ENCODE peak calls at places on chromosomes 4 and X, in seven cellular contexts. One of them, this sample, is unnamed.
A peak's percentile ranks its signal among the peaks of the same experiment; 100 is the strongest.

GRCh38 chr4:151948351-151949016 is 187.7 kb upstream of the GATB start:
- DNase-seq in dorsolateral prefrontal cortex: no peak
- DNase-seq in BJ: peak; percentile 23
- DNase-seq in mucosa of descending colon: no peak
- DNase-seq in left ventricle myocardium inferior: no peak
- DNase-seq in WERI-Rb-1: no peak
- DNase-seq in kidney: no peak
- DNase-seq in this sample: no peak

GRCh38 chr4:139274790-139275189 is 5.2 kb downstream of the MGARP start:
- DNase-seq in WERI-Rb-1: no peak
- DNase-seq in kidney: no peak
- DNase-seq in mucosa of descending colon: no peak
- DNase-seq in dorsolateral prefrontal cortex: no peak
- DNase-seq in left ventricle myocardium inferior: no peak
- DNase-seq in BJ: no peak
- DNase-seq in this sample: no peak

GRCh38 chr4:82802906-82803305 is 4.3 kb upstream of the SCD5 start:
- DNase-seq in BJ: no peak
- DNase-seq in kidney: no peak
- DNase-seq in left ventricle myocardium inferior: no peak
- DNase-seq in WERI-Rb-1: no peak
- DNase-seq in dorsolateral prefrontal cortex: no peak
- DNase-seq in mucosa of descending colon: no peak
- DNase-seq in this sample: peak; percentile 68

GRCh38 chrX:56813318-56813837 is 84.3 kb downstream of the NBDY start:
- DNase-seq in WERI-Rb-1: no peak
- DNase-seq in mucosa of descending colon: no peak
- DNase-seq in kidney: no peak
- DNase-seq in BJ: no peak
- DNase-seq in left ventricle myocardium inferior: no peak
- DNase-seq in dorsolateral prefrontal cortex: no peak
- DNase-seq in this sample: peak; percentile 81

GRCh38 chr4:84753318-84753972 is 170.5 kb downstream of the CDS1 start:
- DNase-seq in kidney: no peak
- DNase-seq in mucosa of descending colon: no peak
- DNase-seq in dorsolateral prefrontal cortex: no peak
- DNase-seq in WERI-Rb-1: no peak
- DNase-seq in BJ: no peak
- DNase-seq in left ventricle myocardium inferior: no peak
- DNase-seq in this sample: no peak

GRCh38 chrX:136260801-136261200 is 9.6 kb upstream of the MAP7D3 start:
- DNase-seq in mucosa of descending colon: no peak
- DNase-seq in left ventricle myocardium inferior: no peak
- DNase-seq in WERI-Rb-1: no peak
- DNase-seq in kidney: no peak
- DNase-seq in BJ: peak; percentile 32
- DNase-seq in dorsolateral prefrontal cortex: no peak
- DNase-seq in this sample: peak; percentile 66

GRCh38 chr4:168150651-168151050 is 58.3 kb downstream of the ANXA10 start:
- DNase-seq in dorsolateral prefrontal cortex: no peak
- DNase-seq in BJ: no peak
- DNase-seq in WERI-Rb-1: no peak
- DNase-seq in left ventricle myocardium inferior: no peak
- DNase-seq in mucosa of descending colon: no peak
- DNase-seq in kidney: no peak
- DNase-seq in this sample: no peak

GRCh38 chrX:135295238-135295943 is 13.9 kb upstream of the ETDC start:
- DNase-seq in left ventricle myocardium inferior: peak; percentile 22
- DNase-seq in dorsolateral prefrontal cortex: peak; percentile 46
- DNase-seq in WERI-Rb-1: peak; percentile 65
- DNase-seq in kidney: no peak
- DNase-seq in mucosa of descending colon: peak; percentile 28
- DNase-seq in BJ: no peak
- DNase-seq in this sample: peak; percentile 34

GRCh38 chrX:25523574-25523973 is 507.8 kb upstream of the ARX start:
- DNase-seq in left ventricle myocardium inferior: no peak
- DNase-seq in mucosa of descending colon: no peak
- DNase-seq in WERI-Rb-1: peak; percentile 42
- DNase-seq in BJ: no peak
- DNase-seq in kidney: no peak
- DNase-seq in dorsolateral prefrontal cortex: peak; percentile 5
- DNase-seq in this sample: peak; percentile 75

GRCh38 chr4:53905281-53905934 is 159.0 kb downstream of the CHIC2 start:
- DNase-seq in dorsolateral prefrontal cortex: no peak
- DNase-seq in kidney: no peak
- DNase-seq in mucosa of descending colon: no peak
- DNase-seq in WERI-Rb-1: no peak
- DNase-seq in BJ: no peak
- DNase-seq in left ventricle myocardium inferior: no peak
- DNase-seq in this sample: peak; percentile 63

GRCh38 chr4:168097161-168097560 is 4.8 kb downstream of the ANXA10 start:
- DNase-seq in kidney: no peak
- DNase-seq in left ventricle myocardium inferior: no peak
- DNase-seq in WERI-Rb-1: no peak
- DNase-seq in dorsolateral prefrontal cortex: no peak
- DNase-seq in BJ: no peak
- DNase-seq in mucosa of descending colon: no peak
- DNase-seq in this sample: no peak

GRCh38 chrX:13868481-13869040 is 51.7 kb upstream of the GPM6B start:
- DNase-seq in dorsolateral prefrontal cortex: no peak
- DNase-seq in kidney: no peak
- DNase-seq in WERI-Rb-1: no peak
- DNase-seq in left ventricle myocardium inferior: no peak
- DNase-seq in mucosa of descending colon: no peak
- DNase-seq in BJ: peak; percentile 7
- DNase-seq in this sample: peak; percentile 70

GRCh38 chr4:152696764-152697250 is 17.0 kb upstream of the TMEM154 start:
- DNase-seq in kidney: no peak
- DNase-seq in WERI-Rb-1: no peak
- DNase-seq in BJ: no peak
- DNase-seq in mucosa of descending colon: no peak
- DNase-seq in dorsolateral prefrontal cortex: no peak
- DNase-seq in left ventricle myocardium inferior: no peak
- DNase-seq in this sample: peak; percentile 79

GRCh38 chrX:87140800-87141483 is 376.7 kb upstream of the KLHL4 start:
- DNase-seq in kidney: no peak
- DNase-seq in left ventricle myocardium inferior: no peak
- DNase-seq in mucosa of descending colon: no peak
- DNase-seq in WERI-Rb-1: no peak
- DNase-seq in dorsolateral prefrontal cortex: no peak
- DNase-seq in BJ: no peak
- DNase-seq in this sample: no peak

GRCh38 chrX:133323450-133323849 is 91.8 kb downstream of the GPC4 start:
- DNase-seq in BJ: no peak
- DNase-seq in mucosa of descending colon: no peak
- DNase-seq in dorsolateral prefrontal cortex: no peak
- DNase-seq in kidney: no peak
- DNase-seq in WERI-Rb-1: no peak
- DNase-seq in left ventricle myocardium inferior: no peak
- DNase-seq in this sample: no peak

GRCh38 chrX:149275836-149276235 is 229.3 kb downstream of the IDS start:
- DNase-seq in mucosa of descending colon: no peak
- DNase-seq in left ventricle myocardium inferior: no peak
- DNase-seq in WERI-Rb-1: no peak
- DNase-seq in kidney: no peak
- DNase-seq in dorsolateral prefrontal cortex: no peak
- DNase-seq in BJ: no peak
- DNase-seq in this sample: no peak

GRCh38 chr4:104022871-104023270 is 303.1 kb upstream of the TACR3 start:
- DNase-seq in kidney: no peak
- DNase-seq in BJ: no peak
- DNase-seq in left ventricle myocardium inferior: no peak
- DNase-seq in mucosa of descending colon: no peak
- DNase-seq in dorsolateral prefrontal cortex: no peak
- DNase-seq in WERI-Rb-1: no peak
- DNase-seq in this sample: no peak

GRCh38 chrX:115639481-115639880 is 78.5 kb downstream of the PLS3 start:
- DNase-seq in WERI-Rb-1: no peak
- DNase-seq in dorsolateral prefrontal cortex: no peak
- DNase-seq in kidney: no peak
- DNase-seq in BJ: no peak
- DNase-seq in left ventricle myocardium inferior: no peak
- DNase-seq in mucosa of descending colon: no peak
- DNase-seq in this sample: no peak

GRCh38 chrX:18874560-18875255 is 109.2 kb downstream of the PHKA2 start:
- DNase-seq in kidney: no peak
- DNase-seq in WERI-Rb-1: no peak
- DNase-seq in mucosa of descending colon: no peak
- DNase-seq in left ventricle myocardium inferior: no peak
- DNase-seq in BJ: no peak
- DNase-seq in dorsolateral prefrontal cortex: no peak
- DNase-seq in this sample: no peak

GRCh38 chr4:122083971-122084370 is 68.2 kb upstream of the BLTP1 start:
- DNase-seq in WERI-Rb-1: no peak
- DNase-seq in mucosa of descending colon: no peak
- DNase-seq in kidney: no peak
- DNase-seq in BJ: no peak
- DNase-seq in dorsolateral prefrontal cortex: no peak
- DNase-seq in left ventricle myocardium inferior: no peak
- DNase-seq in this sample: no peak

GRCh38 chr4:114072781-114073180 is 93.3 kb upstream of the ARSJ start:
- DNase-seq in WERI-Rb-1: no peak
- DNase-seq in kidney: no peak
- DNase-seq in left ventricle myocardium inferior: no peak
- DNase-seq in dorsolateral prefrontal cortex: no peak
- DNase-seq in BJ: no peak
- DNase-seq in mucosa of descending colon: no peak
- DNase-seq in this sample: no peak

GRCh38 chr4:70531981-70532380 is 13.6 kb downstream of the AMTN start:
- DNase-seq in left ventricle myocardium inferior: no peak
- DNase-seq in dorsolateral prefrontal cortex: no peak
- DNase-seq in BJ: no peak
- DNase-seq in kidney: no peak
- DNase-seq in WERI-Rb-1: no peak
- DNase-seq in mucosa of descending colon: no peak
- DNase-seq in this sample: no peak
- TF ChIP-seq CTCF in left ventricle myocardium inferior: no peak
- TF ChIP-seq CTCF in dorsolateral prefrontal cortex: no peak
- TF ChIP-seq CTCF in BJ: no peak
- TF ChIP-seq CTCF in kidney: no peak
- TF ChIP-seq CTCF in WERI-Rb-1: peak; percentile 5
- TF ChIP-seq CTCF in mucosa of descending colon: no peak
- TF ChIP-seq CTCF in this sample: peak; percentile 14

GRCh38 chr4:8152090-8152864 is 6.3 kb downstream of the ABLIM2 start:
- DNase-seq in left ventricle myocardium inferior: no peak
- DNase-seq in BJ: no peak
- DNase-seq in mucosa of descending colon: no peak
- DNase-seq in WERI-Rb-1: no peak
- DNase-seq in kidney: peak; percentile 64
- DNase-seq in dorsolateral prefrontal cortex: no peak
- DNase-seq in this sample: no peak
- H3K4me3 ChIP-seq in left ventricle myocardium inferior: peak overlapping the region; percentile 11
- H3K4me3 ChIP-seq in BJ: no peak overlapping the region
- H3K4me3 ChIP-seq in mucosa of descending colon: no peak overlapping the region
- H3K4me3 ChIP-seq in WERI-Rb-1: no peak overlapping the region
- H3K4me3 ChIP-seq in kidney: no peak overlapping the region
- H3K4me3 ChIP-seq in dorsolateral prefrontal cortex: no peak overlapping the region
- H3K4me3 ChIP-seq in this sample: no peak overlapping the region

DNA sequence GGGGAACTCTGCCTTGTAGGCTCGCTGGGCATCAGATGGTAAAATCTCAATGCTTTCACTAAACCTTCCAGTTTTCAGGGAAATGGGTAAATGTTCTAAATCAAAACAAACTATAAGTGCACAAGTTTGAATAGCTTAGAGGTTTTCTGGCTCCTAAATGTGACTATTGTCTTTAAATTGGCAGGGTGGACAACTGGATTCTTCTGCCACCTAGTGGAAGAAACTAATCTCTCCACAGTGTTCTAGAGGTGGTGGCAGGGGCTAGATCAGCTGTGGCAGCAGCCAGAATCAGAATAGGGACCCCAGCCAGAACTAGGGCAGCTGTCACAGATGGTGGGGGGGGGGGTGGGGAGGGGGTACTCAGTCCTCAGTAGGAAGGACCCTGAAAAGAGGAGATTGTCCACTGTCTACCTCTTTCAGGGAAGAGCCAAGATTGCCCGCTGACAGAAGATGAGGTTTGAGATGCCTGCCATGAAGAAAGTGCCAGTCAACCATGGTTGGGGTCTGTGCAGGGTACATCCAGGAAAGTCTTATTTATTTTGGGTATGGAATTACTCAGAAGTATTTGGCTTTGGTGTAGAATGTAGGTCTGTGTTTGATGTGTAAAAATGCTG is 201.4 kb downstream of the CCNG2 start:
- DNase-seq in left ventricle myocardium inferior: no peak
- DNase-seq in kidney: no peak
- DNase-seq in mucosa of descending colon: no peak
- DNase-seq in BJ: no peak
- DNase-seq in dorsolateral prefrontal cortex: peak; percentile 16
- DNase-seq in WERI-Rb-1: no peak
- DNase-seq in this sample: peak; percentile 57
- TF ChIP-seq CTCF in left ventricle myocardium inferior: peak; percentile 70
- TF ChIP-seq CTCF in kidney: peak; percentile 46
- TF ChIP-seq CTCF in mucosa of descending colon: peak; percentile 15
- TF ChIP-seq CTCF in BJ: peak; percentile 69
- TF ChIP-seq CTCF in dorsolateral prefrontal cortex: peak; percentile 66
- TF ChIP-seq CTCF in WERI-Rb-1: peak; percentile 61
- TF ChIP-seq CTCF in this sample: peak; percentile 70

GRCh38 chr4:185201983-185202962 is 1.5 kb downstream of the CFAP97 start:
- DNase-seq in kidney: no peak
- DNase-seq in BJ: no peak
- DNase-seq in left ventricle myocardium inferior: no peak
- DNase-seq in mucosa of descending colon: no peak
- DNase-seq in dorsolateral prefrontal cortex: no peak
- DNase-seq in WERI-Rb-1: no peak
- DNase-seq in this sample: peak; percentile 77
- H3K4me3 ChIP-seq in kidney: peak overlapping the region; percentile 68
- H3K4me3 ChIP-seq in BJ: no peak overlapping the region
- H3K4me3 ChIP-seq in left ventricle myocardium inferior: peak overlapping the region; percentile 80
- H3K4me3 ChIP-seq in mucosa of descending colon: no peak overlapping the region
- H3K4me3 ChIP-seq in dorsolateral prefrontal cortex: peak overlapping the region; percentile 78
- H3K4me3 ChIP-seq in WERI-Rb-1: no peak overlapping the region
- H3K4me3 ChIP-seq in this sample: peak overlapping the region; percentile 60

DNA sequence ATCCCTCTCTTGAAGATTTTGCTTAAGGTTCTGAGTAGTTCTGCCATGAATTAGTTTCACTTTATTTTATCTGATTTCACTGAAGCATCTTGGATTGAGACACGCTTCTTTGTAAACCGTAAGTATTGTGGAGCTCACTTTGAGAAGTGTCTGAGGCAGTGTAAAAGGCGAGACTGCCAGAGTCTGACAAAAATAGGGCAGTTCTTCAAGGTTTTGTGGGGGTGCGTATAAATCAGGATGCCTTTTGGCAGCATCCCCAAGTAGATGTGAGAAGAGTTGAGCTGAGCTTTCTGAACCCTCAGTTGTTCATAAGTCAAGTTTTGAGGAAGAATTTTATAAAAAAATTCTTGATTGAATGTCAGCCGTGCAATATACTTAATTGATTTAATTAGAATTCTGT is 76.3 kb downstream of the RBPJ start:
- DNase-seq in BJ: no peak
- DNase-seq in WERI-Rb-1: no peak
- DNase-seq in mucosa of descending colon: no peak
- DNase-seq in dorsolateral prefrontal cortex: no peak
- DNase-seq in left ventricle myocardium inferior: no peak
- DNase-seq in kidney: no peak
- DNase-seq in this sample: no peak
- TF ChIP-seq CTCF in BJ: no peak
- TF ChIP-seq CTCF in WERI-Rb-1: no peak
- TF ChIP-seq CTCF in mucosa of descending colon: no peak
- TF ChIP-seq CTCF in dorsolateral prefrontal cortex: no peak
- TF ChIP-seq CTCF in left ventricle myocardium inferior: no peak
- TF ChIP-seq CTCF in kidney: no peak
- TF ChIP-seq CTCF in this sample: no peak

GRCh38 chr4:19025031-19025430 is 1003.5 kb upstream of the LCORL start:
- DNase-seq in mucosa of descending colon: no peak
- DNase-seq in dorsolateral prefrontal cortex: no peak
- DNase-seq in left ventricle myocardium inferior: no peak
- DNase-seq in BJ: no peak
- DNase-seq in kidney: no peak
- DNase-seq in WERI-Rb-1: no peak
- DNase-seq in this sample: no peak
- H3K4me3 ChIP-seq in mucosa of descending colon: no peak overlapping the region
- H3K4me3 ChIP-seq in dorsolateral prefrontal cortex: no peak overlapping the region
- H3K4me3 ChIP-seq in left ventricle myocardium inferior: no peak overlapping the region
- H3K4me3 ChIP-seq in BJ: no peak overlapping the region
- H3K4me3 ChIP-seq in kidney: no peak overlapping the region
- H3K4me3 ChIP-seq in WERI-Rb-1: no peak overlapping the region
- H3K4me3 ChIP-seq in this sample: no peak overlapping the region